ENCODE peak calls at places on chromosomes 12 and 14, in five cellular contexts. U is upper lobe of left lung, F is A549, O is germinal center, S is HS-5. K is an unnamed sample.

GRCh38 chr12:43957732-43958131 is 121.9 kb downstream of the TMEM117 start:
- DNase-seq in U (no peak), F (peak), O (peak), S (peak), K (no peak)

GRCh38 chr14:44720707-44721106 is 213.6 kb upstream of the FSCB start:
- DNase-seq in U (no peak), F (no peak), O (no peak), S (no peak), K (no peak)

GRCh38 chr14:48398675-48399282 is 723.4 kb upstream of the MDGA2 start:
- DNase-seq in U (no peak), F (peak), O (peak), S (peak), K (no peak)

GRCh38 chr12:3365416-3366385 is 125.3 kb upstream of the PRMT8 start:
- DNase-seq in U (no peak), F (peak), O (no peak), S (no peak), K (no peak)

GRCh38 chr12:80659512-80660094 is 47.8 kb upstream of the MYF6 start:
- DNase-seq in U (no peak), F (no peak), O (no peak), S (no peak), K (no peak)

GRCh38 chr12:76024942-76025600 is 6.5 kb downstream of the PHLDA1 start:
- DNase-seq in U (no peak), F (peak), O (no peak), S (peak), K (no peak)

GRCh38 chr14:74358176-74358829 is 10.0 kb downstream of the VRTN start:
- DNase-seq in U (no peak), F (no peak), O (no peak), S (no peak), K (no peak)

GRCh38 chr12:127231366-127231765 is 1035.6 kb upstream of the TMEM132C start:
- DNase-seq in U (no peak), F (no peak), O (no peak), S (no peak), K (no peak)

GRCh38 chr12:28457785-28458184 is 267.5 kb downstream of the CCDC91 start:
- DNase-seq in U (no peak), F (no peak), O (no peak), S (no peak), K (no peak)

GRCh38 chr12:2346405-2346804 is 293.6 kb downstream of the CACNA1C start:
- DNase-seq in U (no peak), F (no peak), O (no peak), S (no peak), K (no peak)

GRCh38 chr14:59484611-59485174 is 376 bp downstream of the JKAMP start:
- DNase-seq in U (no peak), F (no peak), O (no peak), S (peak), K (no peak)